ENCODE peak calls at places on chromosomes 1 and 21, in seven cellular contexts. M, C, B, E, O, Q and J are unnamed samples.
A peak's percentile ranks its signal among the peaks of the same experiment; 100 is the strongest.

GRCh38 chr1:151210830-151211229 is 12.5 kb downstream of the PIP5K1A start:
- DNase-seq in M (peak; percentile 30), C (no peak), B (no peak), E (no peak), O (no peak), Q (no peak), J (no peak)

GRCh38 chr1:218865591-218865990 is 308.1 kb upstream of the LYPLAL1 start:
- DNase-seq in M (peak; percentile 33), C (no peak), B (no peak), E (peak; percentile 67), O (no peak), Q (no peak), J (no peak)

GRCh38 chr1:65230741-65231439 is 78.5 kb upstream of the DNAJC6 start:
- DNase-seq in M (no peak), C (no peak), B (no peak), E (no peak), O (no peak), Q (no peak), J (no peak)

GRCh38 chr1:214636436-214636835 is 33.4 kb downstream of the CENPF start:
- DNase-seq in M (no peak), C (no peak), B (no peak), E (no peak), O (no peak), Q (no peak), J (no peak)

GRCh38 chr21:16047857-16048256 is 318.1 kb downstream of the USP25 start:
- DNase-seq in M (no peak), C (no peak), B (no peak), E (no peak), O (no peak), Q (no peak), J (no peak)

GRCh38 chr21:38170283-38170682 is 86.5 kb upstream of the KCNJ15 start:
- DNase-seq in M (peak; percentile 42), C (no peak), B (no peak), E (peak; percentile 17), O (no peak), Q (peak; percentile 29), J (no peak)

GRCh38 chr1:220269036-220269435 is 3.2 kb downstream of the RAB3GAP2 start:
- DNase-seq in M (no peak), C (no peak), B (no peak), E (no peak), O (no peak), Q (no peak), J (no peak)

GRCh38 chr1:248828845-248829244 is 3.1 kb upstream of the SH3BP5L start:
- DNase-seq in M (peak; percentile 42), C (no peak), B (no peak), E (peak; percentile 87), O (no peak), Q (no peak), J (no peak)

GRCh38 chr21:15224346-15225086 is 159.7 kb upstream of the NRIP1 start:
- DNase-seq in M (peak; percentile 99), C (no peak), B (no peak), E (peak; percentile 90), O (no peak), Q (no peak), J (no peak)

GRCh38 chr1:203320546-203321272 is 15.4 kb downstream of the BTG2 start:
- DNase-seq in M (no peak), C (no peak), B (peak; percentile 75), E (no peak), O (peak; percentile 38), Q (peak; percentile 60), J (no peak)

GRCh38 chr1:30081379-30082102 is 641.8 kb downstream of the MATN1 start:
- DNase-seq in M (no peak), C (no peak), B (no peak), E (no peak), O (no peak), Q (no peak), J (no peak)

GRCh38 chr1:244237445-244237844 is 186.4 kb downstream of the ZBTB18 start:
- DNase-seq in M (peak; percentile 26), C (no peak), B (no peak), E (no peak), O (no peak), Q (no peak), J (no peak)

GRCh38 chr1:3453891-3454810 is at the start of gene ARHGEF16:
- DNase-seq in M (peak; percentile 35), C (no peak), B (peak; percentile 71), E (peak; percentile 29), O (peak; percentile 46), Q (no peak), J (no peak)

GRCh38 chr1:17248781-17249180 is at the start of gene PADI3:
- DNase-seq in M (no peak), C (no peak), B (no peak), E (no peak), O (no peak), Q (no peak), J (no peak)

GRCh38 chr1:17250601-17251000 is 1.7 kb downstream of the PADI3 start:
- DNase-seq in M (peak; percentile 74), C (no peak), B (peak; percentile 87), E (no peak), O (no peak), Q (no peak), J (no peak)

GRCh38 chr1:17251246-17251645 is 2.3 kb downstream of the PADI3 start:
- DNase-seq in M (no peak), C (no peak), B (no peak), E (no peak), O (no peak), Q (no peak), J (no peak)

GRCh38 chr1:17255336-17255735 is 6.4 kb downstream of the PADI3 start:
- DNase-seq in M (no peak), C (no peak), B (no peak), E (no peak), O (no peak), Q (no peak), J (no peak)

DNA sequence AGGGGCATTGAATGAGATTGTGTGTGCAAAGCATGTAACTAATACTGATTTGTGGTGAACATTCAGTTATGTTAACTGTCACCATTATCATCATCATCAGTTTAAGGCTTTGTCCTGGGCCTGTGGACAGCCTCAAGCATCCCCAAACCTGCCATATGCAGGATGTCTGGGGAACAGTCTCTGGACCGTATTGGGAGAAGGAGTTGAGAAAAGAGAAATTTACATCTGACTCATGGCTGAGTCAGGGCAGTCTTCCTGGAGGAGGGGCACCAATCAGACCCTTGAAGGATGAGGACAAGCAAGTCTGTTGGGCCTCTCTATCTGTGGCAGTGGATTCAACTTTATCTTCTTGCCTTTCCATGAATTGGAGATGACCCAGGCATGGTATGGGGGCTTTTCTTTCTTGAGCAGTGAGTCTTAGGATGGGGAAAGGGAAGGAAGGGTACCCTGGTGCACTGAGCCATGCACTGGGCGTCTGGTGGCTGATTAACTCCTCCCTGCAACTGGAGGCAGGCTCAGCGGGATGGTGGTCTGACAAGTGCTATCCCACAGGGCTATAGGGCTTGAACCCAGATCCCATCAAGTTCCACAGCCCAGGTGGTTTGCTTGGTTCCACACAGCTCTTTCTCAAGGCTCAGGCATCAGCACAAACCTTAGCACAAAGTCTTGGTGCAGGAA is 2.9 kb downstream of the PADI3 start:
- DNase-seq in M (peak; percentile 67), C (no peak), B (no peak), E (peak; percentile 44), O (no peak), Q (no peak), J (no peak)
- H3K27ac ChIP-seq in M (peak overlapping the region; percentile 30), C (no peak overlapping the region), B (no peak overlapping the region), E (no peak overlapping the region), O (no peak overlapping the region), Q (no peak overlapping the region), J (no peak overlapping the region)

GRCh38 chr1:59045137-59045536 is 251.8 kb upstream of the FGGY start:
- DNase-seq in M (no peak), C (no peak), B (no peak), E (no peak), O (no peak), Q (no peak), J (no peak)

GRCh38 chr1:59046134-59046533 is 250.8 kb upstream of the FGGY start:
- DNase-seq in M (no peak), C (no peak), B (no peak), E (no peak), O (no peak), Q (no peak), J (no peak)

GRCh38 chr1:59045636-59046035 is 251.3 kb upstream of the FGGY start:
- DNase-seq in M (no peak), C (no peak), B (no peak), E (no peak), O (no peak), Q (no peak), J (no peak)

GRCh38 chr1:59044535-59045121 is 252.3 kb upstream of the FGGY start:
- DNase-seq in M (no peak), C (no peak), B (no peak), E (no peak), O (no peak), Q (no peak), J (no peak)

DNA sequence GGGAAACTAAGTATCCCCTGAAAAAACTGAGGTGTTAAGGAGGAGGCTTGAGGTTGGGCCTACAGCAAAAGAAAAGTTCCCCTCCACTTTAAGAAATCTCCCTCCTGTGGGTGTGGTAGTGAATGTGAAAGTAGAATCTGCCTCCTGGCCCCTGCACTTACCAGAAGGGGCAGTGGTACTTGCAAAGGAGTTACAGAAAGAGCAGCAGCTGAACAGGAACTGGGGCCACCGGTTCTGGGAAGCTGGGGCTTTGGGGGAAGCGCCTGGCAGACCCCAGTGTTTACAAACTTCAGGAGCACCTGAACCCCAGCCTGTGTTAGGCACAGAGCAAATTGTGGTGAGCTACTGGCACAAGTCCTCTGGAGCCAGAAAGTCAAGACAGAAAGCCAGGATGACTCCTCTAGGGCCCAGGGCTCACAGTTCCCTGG is 250.2 kb upstream of the FGGY start:
- DNase-seq in M (no peak), C (no peak), B (no peak), E (no peak), O (no peak), Q (no peak), J (no peak)
- TF ChIP-seq CTCF in M (no peak), C (peak; percentile 17), B (no peak), E (peak; percentile 24), O (no peak), Q (no peak), J (no peak)

GRCh38 chr1:178862864-178863263 is 8.0 kb downstream of the ANGPTL1 start:
- DNase-seq in M (no peak), C (no peak), B (no peak), E (no peak), O (no peak), Q (no peak), J (no peak)
- H3K27ac ChIP-seq in M (no peak overlapping the region), C (no peak overlapping the region), B (no peak overlapping the region), E (no peak overlapping the region), O (no peak overlapping the region), Q (peak overlapping the region; percentile 65), J (no peak overlapping the region)

GRCh38 chr1:200034821-200035396 is 7.4 kb downstream of the NR5A2 start:
- DNase-seq in M (no peak), C (no peak), B (no peak), E (no peak), O (no peak), Q (no peak), J (no peak)

GRCh38 chr1:200035956-200036615 is 8.6 kb downstream of the NR5A2 start:
- DNase-seq in M (no peak), C (no peak), B (no peak), E (no peak), O (no peak), Q (no peak), J (no peak)

GRCh38 chr1:200034262-200034557 is 6.7 kb downstream of the NR5A2 start:
- DNase-seq in M (no peak), C (no peak), B (no peak), E (no peak), O (no peak), Q (no peak), J (no peak)

GRCh38 chr1:200035397-200035955 is 8.0 kb downstream of the NR5A2 start:
- DNase-seq in M (no peak), C (no peak), B (no peak), E (no peak), O (no peak), Q (no peak), J (no peak)

GRCh38 chr1:200033511-200034261 is 6.2 kb downstream of the NR5A2 start:
- DNase-seq in M (no peak), C (no peak), B (no peak), E (no peak), O (no peak), Q (no peak), J (no peak)
- TF ChIP-seq CTCF in M (peak; percentile 32), C (no peak), B (no peak), E (peak; percentile 27), O (no peak), Q (no peak), J (no peak)